ENCODE peak calls at places on chromosomes 1 and 21, in six cellular contexts. M, G, T, V, U and L are unnamed samples.

GRCh38 chr1:74425669-74426068 is 86.7 kb downstream of the LRRC53 start:
- DNase-seq in M (no peak), G (no peak), T (no peak), V (no peak), U (no peak), L (peak; percentile 12)

GRCh38 chr1:187270256-187270655 is 441.5 kb downstream of the PLA2G4A start:
- DNase-seq in M (no peak), G (no peak), T (no peak), V (no peak), U (no peak), L (no peak)

GRCh38 chr1:102120910-102121309 is 124.2 kb upstream of the OLFM3 start:
- DNase-seq in M (no peak), G (no peak), T (no peak), V (no peak), U (no peak), L (no peak)

GRCh38 chr1:77543822-77544448 is 138.5 kb downstream of the ZZZ3 start:
- DNase-seq in M (no peak), G (no peak), T (no peak), V (no peak), U (peak; percentile 49), L (peak; percentile 50)

GRCh38 chr1:87644500-87645245 is 316.0 kb downstream of the LMO4 start:
- DNase-seq in M (no peak), G (no peak), T (no peak), V (no peak), U (peak; percentile 50), L (peak; percentile 95)

GRCh38 chr1:210233216-210233494 is 559 bp downstream of the SERTAD4 start:
- DNase-seq in M (no peak), G (no peak), T (no peak), V (no peak), U (peak; percentile 19), L (no peak)

GRCh38 chr1:62725255-62725654 is 37.1 kb upstream of the DOCK7 start:
- DNase-seq in M (no peak), G (no peak), T (no peak), V (peak; percentile 9), U (peak; percentile 9), L (no peak)

GRCh38 chr1:178867670-178868069 is 3.2 kb downstream of the ANGPTL1 start:
- DNase-seq in M (no peak), G (no peak), T (no peak), V (no peak), U (no peak), L (no peak)

GRCh38 chr1:111927652-111928051 is 61.8 kb downstream of the KCND3 start:
- DNase-seq in M (no peak), G (no peak), T (no peak), V (no peak), U (no peak), L (no peak)

GRCh38 chr1:24277420-24278169 is 41.6 kb upstream of the GRHL3 start:
- DNase-seq in M (no peak), G (no peak), T (no peak), V (no peak), U (peak; percentile 62), L (peak; percentile 52)

GRCh38 chr1:161803181-161803580 is 37.1 kb downstream of the ATF6 start:
- DNase-seq in M (no peak), G (no peak), T (no peak), V (no peak), U (peak; percentile 32), L (no peak)

GRCh38 chr1:19450811-19451564 is 34.4 kb downstream of the CAPZB start:
- DNase-seq in M (no peak), G (no peak), T (no peak), V (no peak), U (peak; percentile 96), L (peak; percentile 83)

GRCh38 chr1:14996133-14997050 is 157.2 kb upstream of the TMEM51 start:
- DNase-seq in M (no peak), G (no peak), T (no peak), V (no peak), U (peak; percentile 16), L (peak; percentile 93)

GRCh38 chr1:156910309-156910782 is 10.1 kb upstream of the LRRC71 start:
- DNase-seq in M (peak; percentile 44), G (peak; percentile 49), T (peak; percentile 59), V (no peak), U (peak; percentile 45), L (no peak)

GRCh38 chr1:78095618-78096416 is 50.1 kb downstream of the GIPC2 start:
- DNase-seq in M (no peak), G (no peak), T (no peak), V (no peak), U (peak; percentile 80), L (peak; percentile 51)

GRCh38 chr1:5843521-5844096 is 148.6 kb downstream of the NPHP4 start:
- DNase-seq in M (no peak), G (no peak), T (no peak), V (no peak), U (no peak), L (no peak)

GRCh38 chr1:219564072-219564471 is 48.8 kb downstream of the ZC3H11B start:
- DNase-seq in M (no peak), G (no peak), T (no peak), V (no peak), U (no peak), L (no peak)

GRCh38 chr1:56534252-56534651 is 45.1 kb downstream of the PLPP3 start:
- DNase-seq in M (no peak), G (no peak), T (no peak), V (no peak), U (no peak), L (no peak)

GRCh38 chr1:30414086-30414850 is 309.1 kb downstream of the MATN1 start:
- DNase-seq in M (no peak), G (no peak), T (peak; percentile 2), V (no peak), U (no peak), L (no peak)

GRCh38 chr1:218345673-218346390 is 696 bp downstream of the TGFB2 start:
- DNase-seq in M (peak; percentile 19), G (no peak), T (peak; percentile 43), V (peak; percentile 47), U (peak; percentile 74), L (peak; percentile 44)

GRCh38 chr1:21338568-21339401 is 48.5 kb upstream of the ECE1 start:
- DNase-seq in M (no peak), G (no peak), T (no peak), V (no peak), U (no peak), L (no peak)

GRCh38 chr1:91792393-91793032 is 93.4 kb downstream of the TGFBR3 start:
- DNase-seq in M (no peak), G (no peak), T (no peak), V (no peak), U (no peak), L (no peak)

GRCh38 chr1:90133133-90133532 is 138.2 kb downstream of the ZNF326 start:
- DNase-seq in M (no peak), G (no peak), T (no peak), V (peak; percentile 26), U (peak; percentile 61), L (peak; percentile 73)

GRCh38 chr1:185632659-185633428 is 101.3 kb upstream of the HMCN1 start:
- DNase-seq in M (no peak), G (no peak), T (no peak), V (no peak), U (peak; percentile 82), L (peak; percentile 92)

GRCh38 chr21:43864806-43865470 is at the start of gene AGPAT3:
- DNase-seq in M (peak; percentile 35), G (no peak), T (peak; percentile 46), V (peak; percentile 42), U (no peak), L (no peak)

GRCh38 chr1:234933475-234933874 is 195.2 kb downstream of the TOMM20 start:
- DNase-seq in M (no peak), G (no peak), T (no peak), V (peak; percentile 16), U (peak; percentile 32), L (peak; percentile 66)

GRCh38 chr21:43262427-43262826 is 93.6 kb downstream of the CRYAA start:
- DNase-seq in M (no peak), G (no peak), T (no peak), V (no peak), U (peak; percentile 18), L (no peak)

GRCh38 chr1:89790592-89790991 is 30.2 kb upstream of the LRRC8D start:
- DNase-seq in M (no peak), G (no peak), T (no peak), V (no peak), U (no peak), L (no peak)

GRCh38 chr1:156214024-156214748 is 1.4 kb downstream of the PMF1 start:
- DNase-seq in M (no peak), G (no peak), T (no peak), V (no peak), U (peak; percentile 89), L (peak; percentile 78)

GRCh38 chr1:151858030-151858746 is 4.7 kb upstream of the THEM5 start:
- DNase-seq in M (no peak), G (no peak), T (no peak), V (no peak), U (peak; percentile 66), L (no peak)

GRCh38 chr1:201190624-201191051 is at the start of gene IGFN1:
- DNase-seq in M (no peak), G (no peak), T (no peak), V (no peak), U (peak; percentile 22), L (no peak)

GRCh38 chr21:26846036-26846931 is 1.1 kb upstream of the ADAMTS1 start:
- DNase-seq in M (no peak), G (no peak), T (no peak), V (peak; percentile 71), U (peak; percentile 69), L (peak; percentile 64)

GRCh38 chr1:101291562-101292035 is 54.8 kb downstream of the S1PR1 start:
- DNase-seq in M (no peak), G (peak; percentile 33), T (no peak), V (no peak), U (peak; percentile 42), L (peak; percentile 84)